ENCODE peak calls at places on chromosomes 13 and 19, in nine cellular contexts. M is foreskin keratinocyte, S is AG10803, Y is omental fat pad, B is A673, Z is ovary, V is testis, I is lower lobe of right lung, E is RWPE1. X is an unnamed sample.

GRCh38 chr13:26459276-26460131 is 98.0 kb upstream of the WASF3 start:
- DNase-seq in S (no peak), Z (no peak), I (no peak), B (no peak), E (no peak), M (no peak), Y (no peak), V (no peak), X (peak)

GRCh38 chr13:105159794-105160193 is 1375.7 kb downstream of the EFNB2 start:
- DNase-seq in M (no peak), I (no peak), E (no peak), B (no peak), Z (no peak), V (no peak), Y (no peak), S (no peak), X (no peak)

GRCh38 chr19:50657672-50658437 is 8.6 kb downstream of the C19orf81 start:
- DNase-seq in S (peak), Z (peak), Y (peak), B (peak), M (peak), E (peak), V (peak), I (peak), X (peak)

GRCh38 chr13:49374585-49375290 is 69.1 kb downstream of the CAB39L start:
- DNase-seq in E (peak), M (peak), B (peak), Z (no peak), S (peak), Y (no peak), V (no peak), I (no peak), X (peak)

GRCh38 chr13:21372530-21372929 is 86.6 kb downstream of the ZDHHC20 start:
- DNase-seq in E (no peak), B (no peak), S (no peak), Y (no peak), M (no peak), Z (no peak), V (no peak), I (no peak), X (no peak)

GRCh38 chr13:43787998-43788397 is 1.2 kb upstream of the ENOX1 start:
- DNase-seq in B (peak), V (peak), M (no peak), E (no peak), Z (no peak), I (no peak), Y (no peak), S (peak), X (peak)

GRCh38 chr19:4241824-4242430 is 5.0 kb upstream of the YJU2 start:
- DNase-seq in B (no peak), S (no peak), E (no peak), M (no peak), Z (no peak), V (no peak), I (no peak), Y (no peak), X (no peak)

GRCh38 chr19:35207391-35207871 is 21.1 kb downstream of the FAM187B start:
- DNase-seq in S (no peak), M (no peak), V (no peak), Z (no peak), B (no peak), I (no peak), Y (no peak), E (no peak), X (no peak)

GRCh38 chr13:93039131-93039530 is 187.5 kb upstream of the GPC6 start:
- DNase-seq in M (no peak), Z (no peak), I (no peak), B (no peak), E (no peak), V (no peak), S (peak), Y (no peak), X (no peak)

GRCh38 chr13:85093808-85094207 is 705.4 kb downstream of the SLITRK6 start:
- DNase-seq in I (no peak), M (peak), V (peak), Y (no peak), S (no peak), Z (no peak), B (no peak), E (peak), X (peak)

GRCh38 chr19:38686530-38686888 is 39.1 kb downstream of the ACTN4 start:
- DNase-seq in V (no peak), S (no peak), B (no peak), E (no peak), Y (no peak), Z (no peak), M (no peak), I (no peak), X (no peak)

GRCh38 chr19:21568816-21569496 is 63.6 kb downstream of the ZNF429 start:
- DNase-seq in B (no peak), I (peak), Z (peak), Y (peak), E (no peak), V (peak), S (peak), M (no peak), X (peak)

GRCh38 chr19:17209126-17210036 is 5.8 kb upstream of the USE1 start:
- DNase-seq in Z (no peak), V (peak), E (peak), B (peak), Y (no peak), M (no peak), I (no peak), S (peak), X (peak)

GRCh38 chr19:17718988-17719711 is at the start of gene MAP1S:
- DNase-seq in I (peak), B (peak), Z (no peak), Y (no peak), M (no peak), S (peak), V (peak), E (peak), X (peak)

GRCh38 chr13:98523455-98524102 is 53.3 kb downstream of the STK24 start:
- DNase-seq in V (no peak), I (no peak), Z (no peak), Y (no peak), B (no peak), M (no peak), E (no peak), S (no peak), X (no peak)

GRCh38 chr13:107809125-107809524 is 406.2 kb downstream of the LIG4 start:
- DNase-seq in S (no peak), B (no peak), Z (no peak), I (no peak), E (no peak), Y (no peak), M (no peak), V (no peak), X (no peak)

GRCh38 chr19:11279505-11280236 is 16.3 kb upstream of the TSPAN16 start:
- DNase-seq in B (no peak), V (no peak), E (no peak), S (peak), Y (no peak), Z (no peak), M (no peak), I (no peak), X (no peak)

GRCh38 chr19:12880551-12881171 is 588 bp downstream of the DNASE2 start:
- DNase-seq in M (no peak), E (no peak), V (peak), B (peak), I (peak), S (no peak), Z (no peak), Y (no peak), X (no peak)

GRCh38 chr13:76641056-76641455 is 245.1 kb downstream of the KCTD12 start:
- DNase-seq in I (no peak), Y (no peak), E (no peak), S (peak), M (no peak), Z (no peak), V (no peak), B (peak), X (no peak)

DNA sequence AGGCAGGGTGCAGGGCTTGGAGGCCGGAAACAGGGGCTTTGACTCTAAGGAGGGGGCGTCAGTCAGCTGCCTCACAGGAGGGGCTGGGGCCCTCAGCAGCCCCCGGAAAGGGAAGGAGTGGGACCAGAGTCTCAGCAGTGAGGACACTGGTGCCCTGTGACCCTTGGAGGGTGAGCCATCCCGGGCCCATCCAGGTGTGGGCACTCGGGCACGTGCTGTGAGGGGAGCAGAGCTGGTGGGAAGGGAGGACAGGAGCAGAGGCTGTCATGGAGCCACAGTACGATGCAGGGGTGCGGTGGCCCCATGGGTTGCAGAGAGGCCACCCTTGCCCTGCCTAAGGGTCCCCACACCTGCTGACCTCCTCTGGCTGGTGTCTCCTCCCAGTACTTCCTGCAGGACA is 19.1 kb upstream of the ZNF544 start:
- DNase-seq in Y (no peak), S (no peak), E (no peak), M (no peak), Z (no peak), V (no peak), B (no peak), I (no peak), X (no peak)
- TF ChIP-seq CTCF in Y (no peak), S (no peak), E (no peak), M (no peak), Z (no peak), V (no peak), B (no peak), I (no peak), X (no peak)

GRCh38 chr19:46661735-46662592 is 982 bp upstream of the DACT3 start:
- DNase-seq in E (peak), B (peak), M (peak), Y (peak), I (peak), Z (peak), S (peak), V (peak), X (peak)

GRCh38 chr19:46659151-46660007 is 1.6 kb downstream of the DACT3 start:
- DNase-seq in M (no peak), S (peak), Z (peak), Y (no peak), E (no peak), I (peak), B (peak), V (peak), X (no peak)

GRCh38 chr19:46660008-46660517 is 919 bp downstream of the DACT3 start:
- DNase-seq in Y (no peak), S (no peak), B (peak), V (no peak), I (no peak), E (no peak), M (no peak), Z (peak), X (no peak)

GRCh38 chr19:46661020-46661731 is at the start of gene DACT3:
- DNase-seq in I (peak), V (peak), Z (peak), S (peak), E (peak), M (peak), Y (peak), B (peak), X (peak)

GRCh38 chr19:46660601-46661019 is 372 bp downstream of the DACT3 start:
- DNase-seq in V (no peak), B (no peak), I (no peak), S (no peak), E (no peak), Z (peak), Y (no peak), M (no peak), X (no peak)
- TF ChIP-seq CTCF in V (no peak), B (no peak), I (no peak), S (no peak), E (no peak), Z (no peak), Y (no peak), M (no peak), X (no peak)

GRCh38 chr19:43555185-43555770 is 20.0 kb downstream of the XRCC1 start:
- DNase-seq in S (peak), Z (peak), Y (no peak), M (peak), B (peak), I (peak), V (peak), E (peak), X (peak)
- TF ChIP-seq CTCF in S (peak), Z (no peak), Y (no peak), M (peak), B (peak), I (peak), V (peak), E (peak), X (peak)

GRCh38 chr13:59476376-59476775 is 687.4 kb downstream of the DIAPH3 start:
- DNase-seq in I (no peak), E (no peak), Z (no peak), S (no peak), M (no peak), B (no peak), V (no peak), Y (no peak), X (no peak)

GRCh38 chr13:59479629-59480028 is 684.1 kb downstream of the DIAPH3 start:
- DNase-seq in S (no peak), I (no peak), B (no peak), V (no peak), Y (no peak), Z (no peak), E (no peak), M (no peak), X (no peak)

GRCh38 chr13:59475911-59476310 is 687.8 kb downstream of the DIAPH3 start:
- DNase-seq in V (no peak), Y (no peak), Z (no peak), S (no peak), I (no peak), E (no peak), M (no peak), B (no peak), X (no peak)

GRCh38 chr13:59478908-59479307 is 684.8 kb downstream of the DIAPH3 start:
- DNase-seq in E (no peak), Z (no peak), Y (no peak), V (no peak), I (no peak), M (no peak), S (no peak), B (peak), X (no peak)

GRCh38 chr13:59477011-59477410 is 686.7 kb downstream of the DIAPH3 start:
- DNase-seq in E (no peak), B (no peak), V (no peak), M (no peak), S (no peak), Y (no peak), I (no peak), Z (no peak), X (no peak)
- TF ChIP-seq CTCF in E (no peak), B (peak), V (no peak), M (peak), S (peak), Y (no peak), I (no peak), Z (no peak), X (peak)

DNA sequence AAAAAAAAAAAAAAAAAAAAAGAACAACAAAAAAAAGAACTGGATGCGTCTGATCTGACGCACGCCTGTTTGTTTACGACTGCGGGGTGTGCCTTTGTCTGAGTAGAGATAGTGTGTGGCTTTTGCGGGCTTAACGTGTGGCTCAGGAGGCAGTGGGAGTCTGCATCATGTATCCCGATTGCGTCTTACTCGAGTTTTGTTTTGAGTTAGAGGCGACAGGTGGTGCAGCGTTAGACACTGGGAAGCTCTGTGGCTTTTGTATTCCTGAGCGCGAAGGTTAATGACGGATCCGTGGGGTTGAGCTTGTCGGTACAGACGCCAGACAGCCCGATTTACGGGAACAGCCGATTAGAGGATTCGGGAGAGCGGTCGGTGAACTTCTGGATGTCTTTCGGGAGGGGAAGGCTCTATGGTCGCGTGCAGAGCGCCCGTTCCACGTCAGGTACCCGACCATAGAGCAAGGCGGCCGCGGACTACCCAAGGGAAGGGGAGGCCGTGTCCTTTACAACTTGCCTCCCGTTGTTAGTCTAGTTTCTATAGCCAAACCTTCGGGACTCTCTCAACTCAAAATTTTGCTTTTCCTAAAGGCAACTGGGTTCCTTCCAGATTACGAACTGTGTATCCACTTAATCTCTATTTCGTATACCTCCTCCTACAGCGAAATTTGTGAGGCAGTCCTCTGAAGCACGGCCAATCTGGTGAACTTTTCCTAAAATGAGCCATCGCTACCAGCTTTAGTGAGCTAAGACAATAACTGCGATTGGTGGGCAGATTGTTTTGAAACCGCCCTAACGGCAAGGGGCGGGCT is 926 bp upstream of the HNRNPUL1 start:
- DNase-seq in I (peak), Z (peak), V (peak), S (peak), B (no peak), M (peak), E (peak), Y (peak), X (peak)
- TF ChIP-seq CTCF in I (no peak), Z (no peak), V (no peak), S (no peak), B (no peak), M (no peak), E (no peak), Y (no peak), X (no peak)

GRCh38 chr19:2631213-2631821 is 71.2 kb downstream of the GNG7 start:
- DNase-seq in E (no peak), B (peak), S (peak), M (no peak), I (peak), Z (no peak), V (no peak), Y (no peak), X (peak)
- TF ChIP-seq CTCF in E (no peak), B (no peak), S (no peak), M (no peak), I (no peak), Z (no peak), V (no peak), Y (no peak), X (peak)

DNA sequence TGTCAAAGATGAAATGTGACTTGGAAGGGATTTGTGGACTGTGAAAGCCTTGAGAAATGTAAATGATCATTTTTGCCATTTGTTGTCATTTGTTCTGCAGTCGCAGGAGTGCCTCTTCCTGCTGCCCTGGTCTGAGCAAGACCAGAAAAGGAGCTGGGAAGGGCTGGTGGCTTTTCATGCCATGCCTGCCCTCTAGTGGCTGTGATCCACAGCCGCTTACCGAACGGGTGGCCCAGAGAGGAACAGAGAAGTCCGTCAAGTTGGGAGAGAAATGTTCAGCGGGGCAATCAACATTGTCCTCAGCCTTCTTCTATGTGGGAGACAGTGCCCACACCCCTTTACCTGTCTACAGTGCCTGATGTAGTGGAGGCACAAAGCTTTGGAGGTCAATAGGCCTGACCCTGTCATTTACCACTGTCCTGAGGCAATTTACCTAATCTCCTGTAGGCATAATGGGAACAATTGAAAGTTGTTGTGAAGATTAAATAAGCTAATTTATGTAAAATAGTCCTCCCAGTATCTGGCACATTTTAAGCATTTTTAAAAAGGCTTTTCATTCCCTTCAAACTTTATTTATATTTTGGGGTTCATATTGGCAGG is 224.5 kb downstream of the B3GLCT start:
- DNase-seq in V (peak), S (peak), Z (peak), Y (no peak), E (peak), M (no peak), I (peak), B (peak), X (peak)
- TF ChIP-seq CTCF in V (peak), S (peak), Z (peak), Y (peak), E (peak), M (peak), I (peak), B (peak), X (peak)

GRCh38 chr13:40974460-40975407 is 44.4 kb downstream of the ELF1 start:
- DNase-seq in M (no peak), Y (no peak), E (no peak), B (peak), I (no peak), V (peak), S (peak), Z (no peak), X (peak)
- TF ChIP-seq CTCF in M (peak), Y (no peak), E (no peak), B (peak), I (peak), V (no peak), S (peak), Z (peak), X (peak)

GRCh38 chr19:334296-335071 is 10.1 kb downstream of the MIER2 start:
- DNase-seq in V (no peak), I (no peak), B (no peak), E (no peak), M (no peak), S (no peak), Y (no peak), Z (no peak), X (no peak)

GRCh38 chr19:339262-339887 is 5.2 kb downstream of the MIER2 start:
- DNase-seq in V (no peak), Z (no peak), I (no peak), B (no peak), Y (no peak), M (no peak), S (no peak), E (no peak), X (no peak)

GRCh38 chr19:335486-336066 is 9.0 kb downstream of the MIER2 start:
- DNase-seq in S (no peak), Y (no peak), I (no peak), V (no peak), E (no peak), M (no peak), B (no peak), Z (no peak), X (no peak)

GRCh38 chr19:336067-336614 is 8.5 kb downstream of the MIER2 start:
- DNase-seq in M (no peak), E (no peak), Z (peak), Y (no peak), B (no peak), S (no peak), V (peak), I (no peak), X (no peak)

GRCh38 chr19:335072-335471 is 9.5 kb downstream of the MIER2 start:
- DNase-seq in V (no peak), Y (no peak), S (no peak), M (no peak), B (no peak), I (no peak), Z (no peak), E (no peak), X (no peak)
- TF ChIP-seq CTCF in V (no peak), Y (no peak), S (no peak), M (no peak), B (no peak), I (no peak), Z (no peak), E (no peak), X (no peak)

GRCh38 chr13:70339738-70340137 is 231.5 kb upstream of the KLHL1 start:
- DNase-seq in E (no peak), V (peak), B (peak), Z (no peak), I (no peak), S (no peak), M (no peak), Y (no peak), X (no peak)
- TF ChIP-seq CTCF in E (no peak), V (no peak), B (peak), Z (no peak), I (peak), S (no peak), M (peak), Y (no peak), X (peak)